ENCODE peak calls at places on chromosomes 16 and 17, in four cellular contexts. O, H, L and Z are unnamed samples.

GRCh38 chr17:4747847-4748246 is 8.1 kb upstream of the CXCL16 start:
- DNase-seq in O (no peak), H (no peak), L (no peak), Z (no peak)

GRCh38 chr16:3762080-3762750 is 44.9 kb upstream of the TRAP1 start:
- DNase-seq in O (no peak), H (no peak), L (no peak), Z (no peak)

GRCh38 chr17:17445925-17446665 is 30.7 kb upstream of the MED9 start:
- DNase-seq in H (no peak), O (no peak), L (peak; percentile 96), Z (peak; percentile 89)

GRCh38 chr17:30519707-30520106 is 42.5 kb downstream of the GOSR1 start:
- DNase-seq in O (no peak), H (no peak), L (peak; percentile 91), Z (peak; percentile 94)

GRCh38 chr17:4327638-4328037 is 38.8 kb downstream of the UBE2G1 start:
- DNase-seq in O (no peak), H (no peak), L (peak; percentile 83), Z (peak; percentile 92)

GRCh38 chr16:2527071-2527783 is 4.0 kb downstream of the CEMP1 start:
- DNase-seq in L (no peak), O (no peak), H (no peak), Z (no peak)

GRCh38 chr17:5234645-5235576 is at the start of gene SCIMP:
- DNase-seq in H (peak; percentile 82), L (no peak), O (peak; percentile 15), Z (no peak)

GRCh38 chr16:67395458-67396158 is 2.3 kb upstream of the TPPP3 start:
- DNase-seq in H (no peak), L (peak; percentile 72), O (no peak), Z (no peak)

GRCh38 chr17:58968662-58969061 is 138.0 kb downstream of the TRIM37 start:
- DNase-seq in H (no peak), O (no peak), L (peak; percentile 12), Z (no peak)

GRCh38 chr17:81310963-81311550 is 15.9 kb upstream of the SLC38A10 start:
- DNase-seq in L (no peak), H (no peak), O (no peak), Z (no peak)

GRCh38 chr17:44216173-44216572 is 3.3 kb downstream of the UBTF start:
- DNase-seq in O (no peak), L (no peak), H (peak; percentile 93), Z (no peak)

GRCh38 chr17:80339731-80340456 is 75.1 kb upstream of the ENDOV start:
- DNase-seq in L (no peak), H (no peak), O (no peak), Z (no peak)

GRCh38 chr16:11612110-11612981 is 25.6 kb upstream of the LITAF start:
- DNase-seq in O (no peak), H (peak; percentile 40), L (no peak), Z (no peak)

GRCh38 chr17:83093506-83093905 is 14.1 kb downstream of the METRNL start:
- DNase-seq in L (no peak), H (no peak), O (no peak), Z (no peak)

GRCh38 chr16:49604602-49605001 is 231.0 kb downstream of the C16orf78 start:
- DNase-seq in H (no peak), L (no peak), O (no peak), Z (no peak)

GRCh38 chr16:12158428-12158827 is 181.9 kb downstream of the SNX29 start:
- DNase-seq in L (peak; percentile 88), O (no peak), H (no peak), Z (peak; percentile 99)

GRCh38 chr16:30553396-30553899 is 4.7 kb downstream of the ZNF764 start:
- DNase-seq in O (no peak), L (no peak), H (no peak), Z (no peak)

GRCh38 chr17:80511222-80512180 is 33.1 kb upstream of the RPTOR start:
- DNase-seq in O (no peak), H (no peak), L (no peak), Z (no peak)

GRCh38 chr17:15039366-15039765 is 225.8 kb downstream of the PMP22 start:
- DNase-seq in O (no peak), H (no peak), L (no peak), Z (peak; percentile 16)

GRCh38 chr17:12133183-12133582 is 112.5 kb downstream of the MAP2K4 start:
- DNase-seq in L (peak; percentile 16), H (no peak), O (no peak), Z (no peak)

GRCh38 chr17:65485388-65486299 is 75.8 kb downstream of the AXIN2 start:
- DNase-seq in O (no peak), L (no peak), H (no peak), Z (peak; percentile 18)

GRCh38 chr16:86567701-86568571 is 1.3 kb downstream of the FOXC2 start:
- DNase-seq in H (no peak), O (no peak), L (peak; percentile 39), Z (no peak)

GRCh38 chr16:27225536-27226360 is 22.4 kb downstream of the KDM8 start:
- DNase-seq in O (no peak), H (no peak), L (no peak), Z (no peak)

GRCh38 chr17:79082311-79083190 is 7.9 kb downstream of the ENGASE start:
- DNase-seq in H (no peak), L (peak; percentile 19), O (no peak), Z (peak; percentile 20)

GRCh38 chr16:58449768-58450167 is 50.2 kb upstream of the NDRG4 start:
- DNase-seq in L (no peak), O (no peak), H (no peak), Z (no peak)

GRCh38 chr16:64589836-64590235 is 532.0 kb downstream of the CDH11 start:
- DNase-seq in O (no peak), H (no peak), L (peak; percentile 69), Z (peak; percentile 82)

GRCh38 chr16:27365142-27366089 is 36.6 kb upstream of the IL21R start:
- DNase-seq in L (peak; percentile 84), H (no peak), O (no peak), Z (peak; percentile 67)

GRCh38 chr17:73072254-73072962 is 20.1 kb downstream of the SLC39A11 start:
- DNase-seq in L (no peak), H (no peak), O (no peak), Z (no peak)

GRCh38 chr16:57271063-57271345 is 13.5 kb downstream of the PLLP start:
- DNase-seq in L (no peak), O (no peak), H (no peak), Z (no peak)

GRCh38 chr16:84597518-84598390 is 20.1 kb downstream of the COTL1 start:
- DNase-seq in L (no peak), H (peak; percentile 70), O (no peak), Z (no peak)

GRCh38 chr17:55735784-55736405 is 13.2 kb upstream of the TMEM100 start:
- DNase-seq in L (peak; percentile 62), O (no peak), H (peak; percentile 39), Z (peak; percentile 77)

GRCh38 chr16:9683677-9684076 is 498.6 kb downstream of the GRIN2A start:
- DNase-seq in O (no peak), H (no peak), L (no peak), Z (no peak)